ENCODE peak calls at places on chromosomes 4 and X, in four cellular contexts. U is sigmoid colon, J is psoas muscle, M is aorta. Q is an unnamed sample.

GRCh38 chr4:177124436-177124835 is 185.2 kb upstream of the NEIL3 start:
- DNase-seq in U (no peak), J (no peak), M (no peak), Q (no peak)

GRCh38 chr4:128635141-128635911 is 174.2 kb upstream of the JADE1 start:
- DNase-seq in U (no peak), J (peak; percentile 85), M (peak; percentile 77), Q (no peak)

GRCh38 chr4:3248811-3249661 is at the start of gene MSANTD1:
- DNase-seq in U (no peak), J (no peak), M (peak; percentile 52), Q (peak; percentile 71)

GRCh38 chrX:49106930-49107329 is 16.6 kb downstream of the GPKOW start:
- DNase-seq in U (no peak), J (peak; percentile 60), M (no peak), Q (no peak)

GRCh38 chr4:56466910-56467283 is 520 bp upstream of the SRP72 start:
- DNase-seq in U (no peak), J (no peak), M (no peak), Q (no peak)

GRCh38 chrX:47229427-47229826 is 3.4 kb upstream of the USP11 start:
- DNase-seq in U (peak; percentile 63), J (no peak), M (no peak), Q (peak; percentile 42)

GRCh38 chr4:147340547-147341225 is 140.2 kb upstream of the EDNRA start:
- DNase-seq in U (no peak), J (no peak), M (no peak), Q (no peak)

GRCh38 chr4:26048962-26049361 is 134.9 kb downstream of the SMIM20 start:
- DNase-seq in U (no peak), J (no peak), M (no peak), Q (no peak)

GRCh38 chrX:105975382-105975781 is 63.1 kb downstream of the SERPINA7 start:
- DNase-seq in U (no peak), J (no peak), M (no peak), Q (no peak)

GRCh38 chr4:151797131-151797530 is 36.3 kb upstream of the GATB start:
- DNase-seq in U (no peak), J (no peak), M (no peak), Q (no peak)

GRCh38 chr4:49032440-49033161 is 46.5 kb downstream of the CWH43 start:
- DNase-seq in U (no peak), J (no peak), M (no peak), Q (no peak)

GRCh38 chr4:122688529-122688928 is 44.0 kb upstream of the BBS12 start:
- DNase-seq in U (no peak), J (no peak), M (no peak), Q (no peak)

GRCh38 chrX:119067023-119067739 is 5.6 kb upstream of the CT47C1 start:
- DNase-seq in U (peak; percentile 77), J (peak; percentile 60), M (peak; percentile 66), Q (no peak)

GRCh38 chr4:37717575-37717974 is 31.4 kb upstream of the RELL1 start:
- DNase-seq in U (no peak), J (no peak), M (no peak), Q (no peak)

GRCh38 chr4:40180356-40180755 is 16.5 kb upstream of the RHOH start:
- DNase-seq in U (no peak), J (no peak), M (no peak), Q (no peak)

GRCh38 chr4:85369703-85370380 is 105.1 kb upstream of the ARHGAP24 start:
- DNase-seq in U (no peak), J (no peak), M (no peak), Q (no peak)

GRCh38 chr4:173346074-173346473 is 11.9 kb upstream of the HMGB2 start:
- DNase-seq in U (no peak), J (no peak), M (no peak), Q (no peak)

GRCh38 chrX:25897758-25898157 is 240.4 kb upstream of the MAGEB18 start:
- DNase-seq in U (no peak), J (no peak), M (no peak), Q (no peak)

GRCh38 chr4:13866881-13867280 is 239.4 kb upstream of the BOD1L1 start:
- DNase-seq in U (no peak), J (no peak), M (no peak), Q (no peak)

GRCh38 chr4:158130204-158130603 is 42.6 kb downstream of the GASK1B start:
- DNase-seq in U (no peak), J (no peak), M (no peak), Q (no peak)

GRCh38 chr4:25779021-25779420 is 83.8 kb downstream of the SEL1L3 start:
- DNase-seq in U (no peak), J (no peak), M (no peak), Q (no peak)

GRCh38 chrX:125322431-125322830 is 2.8 kb downstream of the TEX13C start:
- DNase-seq in U (no peak), J (no peak), M (no peak), Q (no peak)

GRCh38 chr4:52982246-52982950 is 120.3 kb downstream of the RASL11B start:
- DNase-seq in U (no peak), J (no peak), M (no peak), Q (no peak)

GRCh38 chrX:108223606-108224005 is 132.0 kb downstream of the ATG4A start:
- DNase-seq in U (no peak), J (no peak), M (no peak), Q (peak; percentile 57)

GRCh38 chr4:89871211-89871610 is 23.4 kb upstream of the MMRN1 start:
- DNase-seq in U (no peak), J (no peak), M (no peak), Q (no peak)

GRCh38 chrX:9339603-9340569 is 125.0 kb upstream of the TBL1X start:
- DNase-seq in U (peak; percentile 71), J (peak; percentile 64), M (no peak), Q (peak; percentile 81)

GRCh38 chr4:4677825-4678522 is 136.1 kb upstream of the STX18 start:
- DNase-seq in U (no peak), J (no peak), M (no peak), Q (no peak)

GRCh38 chr4:14111730-14112171 is 484.2 kb upstream of the BOD1L1 start:
- DNase-seq in U (no peak), J (no peak), M (no peak), Q (no peak)

GRCh38 chr4:144557404-144557803 is 88.6 kb upstream of the HHIP start:
- DNase-seq in U (no peak), J (no peak), M (no peak), Q (no peak)

GRCh38 chr4:5142726-5143125 is 91.4 kb downstream of the STK32B start:
- DNase-seq in U (no peak), J (no peak), M (no peak), Q (no peak)

GRCh38 chr4:1830234-1830633 is 25.7 kb downstream of the LETM1 start:
- DNase-seq in U (no peak), J (no peak), M (no peak), Q (no peak)

GRCh38 chrX:22559506-22559905 is 286.8 kb downstream of the CBLL2 start:
- DNase-seq in U (no peak), J (no peak), M (no peak), Q (no peak)

GRCh38 chr4:106773106-106773905 is 262.8 kb downstream of the DKK2 start:
- DNase-seq in U (no peak), J (no peak), M (no peak), Q (no peak)

GRCh38 chrX:136250191-136251041 is 784 bp downstream of the MAP7D3 start:
- DNase-seq in U (no peak), J (no peak), M (no peak), Q (no peak)

GRCh38 chrX:103148075-103148474 is 55.1 kb upstream of the NXF3 start:
- DNase-seq in U (no peak), J (no peak), M (no peak), Q (no peak)

GRCh38 chr4:36716874-36717273 is 435.5 kb downstream of the DTHD1 start:
- DNase-seq in U (no peak), J (no peak), M (no peak), Q (no peak)

GRCh38 chr4:158532556-158533231 is 11.0 kb downstream of the RXFP1 start:
- DNase-seq in U (no peak), J (no peak), M (no peak), Q (no peak)

GRCh38 chrX:63686878-63687714 is 97.9 kb downstream of the ARHGEF9 start:
- DNase-seq in U (no peak), J (no peak), M (no peak), Q (no peak)

GRCh38 chr4:101238706-101239105 is 108.6 kb downstream of the PPP3CA start:
- DNase-seq in U (no peak), J (no peak), M (no peak), Q (no peak)

GRCh38 chr4:177177446-177178160 is 132.1 kb upstream of the NEIL3 start:
- DNase-seq in U (no peak), J (no peak), M (no peak), Q (no peak)

GRCh38 chrX:150465326-150465725 is 102.2 kb downstream of the MAMLD1 start:
- DNase-seq in U (no peak), J (no peak), M (no peak), Q (no peak)
- H3K27ac ChIP-seq in U (peak overlapping the region; percentile 76), J (peak overlapping the region; percentile 67), M (no peak overlapping the region), Q (no peak overlapping the region)

DNA sequence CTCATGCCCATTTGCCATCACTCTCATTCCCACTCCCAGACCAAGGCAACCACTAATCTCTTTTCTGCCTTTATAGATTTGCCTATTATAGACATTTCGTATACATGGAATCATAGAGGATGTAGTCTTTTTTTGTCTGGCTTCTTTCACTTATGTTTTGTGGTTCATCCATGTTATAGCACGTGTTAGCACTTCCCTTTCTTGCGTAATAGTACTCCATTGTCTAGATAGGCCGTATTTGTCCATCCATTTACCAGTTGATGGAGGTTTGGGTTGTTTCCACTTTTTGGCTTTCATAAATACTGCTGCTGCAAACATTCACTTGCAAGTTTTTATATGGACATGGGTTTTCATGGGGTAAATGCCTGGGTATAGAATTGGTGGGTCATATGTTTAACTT is 48.4 kb downstream of the KIF4A start:
- DNase-seq in U (no peak), J (no peak), M (no peak), Q (no peak)
- H3K27ac ChIP-seq in U (no peak overlapping the region), J (no peak overlapping the region), M (no peak overlapping the region), Q (no peak overlapping the region)

DNA sequence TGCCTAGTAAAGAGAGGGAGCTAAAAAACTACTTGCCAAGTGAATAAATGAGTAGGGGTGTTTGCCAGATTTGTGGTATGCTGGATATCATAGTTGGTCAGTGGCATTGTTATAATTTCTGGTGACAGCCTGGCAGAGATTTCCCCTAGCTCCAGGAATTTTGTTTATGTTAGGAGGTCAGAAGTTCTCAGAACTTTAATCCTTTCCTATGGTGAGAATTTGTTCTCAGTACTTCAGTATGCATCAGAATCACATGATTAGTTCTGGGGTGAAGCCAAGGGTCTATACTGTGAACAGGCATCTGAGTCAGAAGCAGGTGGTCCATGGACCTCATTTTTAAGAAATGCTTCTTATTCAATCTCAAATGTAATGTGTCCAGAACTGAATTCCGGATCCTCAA is 10.5 kb downstream of the RASSF6 start:
- DNase-seq in U (no peak), J (no peak), M (no peak), Q (no peak)
- H3K27ac ChIP-seq in U (peak overlapping the region; percentile 63), J (no peak overlapping the region), M (no peak overlapping the region), Q (peak overlapping the region; percentile 41)

GRCh38 chrX:131792789-131793462 is 230.2 kb upstream of the STK26 start:
- DNase-seq in U (peak; percentile 95), J (peak; percentile 87), M (peak; percentile 91), Q (peak; percentile 86)
- H3K27ac ChIP-seq in U (no peak overlapping the region), J (peak overlapping the region; percentile 87), M (no peak overlapping the region), Q (no peak overlapping the region)

GRCh38 chrX:10756365-10756915 is 136.1 kb upstream of the MID1 start:
- DNase-seq in U (no peak), J (no peak), M (no peak), Q (no peak)
- H3K27ac ChIP-seq in U (peak overlapping the region; percentile 62), J (no peak overlapping the region), M (peak overlapping the region; percentile 75), Q (no peak overlapping the region)